ENCODE peak calls at places on chromosomes 7 and 10, in five cellular contexts. G is IMR-90; B is gastrocnemius medialis; D is activated CD8-positive, alpha-beta memory T cell treated with anti-CD3 and anti-CD28 coated beads, Interleukin-2, amount 50 U/mL, for 4 hours; X is fibroblast of lung. M is an unnamed sample.

GRCh38 chr10:27534341-27534740 is 30.2 kb downstream of the RAB18 start:
- DNase-seq in X (no peak), B (no peak), D (no peak), G (no peak), M (no peak)

GRCh38 chr7:100969066-100969615 is at the start of gene MUC12:
- DNase-seq in D (no peak), X (no peak), G (no peak), B (no peak), M (no peak)

GRCh38 chr7:108265007-108265406 is 134.8 kb upstream of the LAMB4 start:
- DNase-seq in X (no peak), D (no peak), G (no peak), B (no peak), M (no peak)

GRCh38 chr10:71564221-71564820 is 155.3 kb downstream of the C10orf105 start:
- DNase-seq in D (no peak), B (no peak), X (no peak), G (no peak), M (no peak)

GRCh38 chr10:55820071-55820470 is 541.0 kb downstream of the ZWINT start:
- DNase-seq in D (no peak), X (no peak), G (no peak), B (no peak), M (no peak)

GRCh38 chr7:108249458-108249857 is 119.3 kb upstream of the LAMB4 start:
- DNase-seq in G (no peak), X (no peak), D (no peak), B (no peak), M (no peak)

GRCh38 chr10:110525349-110526260 is 27.9 kb downstream of the DUSP5 start:
- DNase-seq in G (peak), D (no peak), B (no peak), X (peak), M (no peak)

GRCh38 chr10:130020651-130021372 is 56.7 kb upstream of the EBF3 start:
- DNase-seq in B (no peak), G (no peak), X (no peak), D (no peak), M (no peak)

GRCh38 chr7:41858196-41858595 is 155.3 kb upstream of the INHBA start:
- DNase-seq in B (no peak), X (peak), D (no peak), G (peak), M (no peak)

GRCh38 chr10:14834588-14834987 is 3.2 kb downstream of the CDNF start:
- DNase-seq in B (no peak), G (no peak), X (no peak), D (no peak), M (no peak)

GRCh38 chr10:48582970-48583369 is 21.9 kb downstream of the ARHGAP22 start:
- DNase-seq in G (no peak), X (no peak), D (no peak), B (no peak), M (no peak)

GRCh38 chr7:155373359-155374273 is 75.9 kb downstream of the INSIG1 start:
- DNase-seq in B (no peak), D (no peak), G (peak), X (no peak), M (no peak)